ENCODE peak calls at places on chromosomes 16 and 17, in ten cellular contexts. One of them, this sample, is unnamed. For H3K4me1, the result is how much of the 10 kb centered on the place peaks cover.

GRCh38 chr17:39617446-39618251 is 9.1 kb upstream of the PPP1R1B start:
- DNase-seq in stomach: peak
- DNase-seq in left ventricle myocardium inferior: peak
- DNase-seq in PC-9: peak
- DNase-seq in Peyer's patch: peak
- DNase-seq in mammary epithelial cell: peak
- DNase-seq in left lung: peak
- DNase-seq in neural progenitor cell: peak
- DNase-seq in tibial nerve: peak
- DNase-seq in iPS DF 6.9: no peak
- DNase-seq in this sample: peak

GRCh38 chr17:50044483-50044882 is 11.4 kb upstream of the ITGA3 start:
- DNase-seq in stomach: no peak
- DNase-seq in left ventricle myocardium inferior: no peak
- DNase-seq in PC-9: no peak
- DNase-seq in Peyer's patch: no peak
- DNase-seq in mammary epithelial cell: no peak
- DNase-seq in left lung: peak
- DNase-seq in neural progenitor cell: no peak
- DNase-seq in tibial nerve: no peak
- DNase-seq in iPS DF 6.9: no peak
- DNase-seq in this sample: no peak

GRCh38 chr17:2058521-2059124 is 3.7 kb downstream of the HIC1 start:
- DNase-seq in stomach: peak
- DNase-seq in left ventricle myocardium inferior: peak
- DNase-seq in PC-9: no peak
- DNase-seq in Peyer's patch: peak
- DNase-seq in mammary epithelial cell: no peak
- DNase-seq in left lung: peak
- DNase-seq in neural progenitor cell: no peak
- DNase-seq in tibial nerve: peak
- DNase-seq in iPS DF 6.9: peak
- DNase-seq in this sample: no peak

GRCh38 chr17:2092253-2092652 is 37.4 kb downstream of the HIC1 start:
- DNase-seq in stomach: no peak
- DNase-seq in left ventricle myocardium inferior: no peak
- DNase-seq in PC-9: no peak
- DNase-seq in Peyer's patch: no peak
- DNase-seq in mammary epithelial cell: no peak
- DNase-seq in left lung: no peak
- DNase-seq in neural progenitor cell: no peak
- DNase-seq in tibial nerve: no peak
- DNase-seq in iPS DF 6.9: no peak
- DNase-seq in this sample: no peak

GRCh38 chr17:17077861-17078732 is 35.8 kb downstream of the MPRIP start:
- DNase-seq in stomach: peak
- DNase-seq in left ventricle myocardium inferior: no peak
- DNase-seq in PC-9: peak
- DNase-seq in Peyer's patch: no peak
- DNase-seq in mammary epithelial cell: no peak
- DNase-seq in left lung: peak
- DNase-seq in neural progenitor cell: no peak
- DNase-seq in tibial nerve: no peak
- DNase-seq in iPS DF 6.9: no peak
- DNase-seq in this sample: no peak

GRCh38 chr16:88619859-88620655 is 18.3 kb upstream of the IL17C start:
- DNase-seq in stomach: no peak
- DNase-seq in left ventricle myocardium inferior: no peak
- DNase-seq in PC-9: no peak
- DNase-seq in Peyer's patch: peak
- DNase-seq in mammary epithelial cell: no peak
- DNase-seq in left lung: no peak
- DNase-seq in neural progenitor cell: no peak
- DNase-seq in tibial nerve: no peak
- DNase-seq in iPS DF 6.9: no peak
- DNase-seq in this sample: peak

GRCh38 chr16:715448-716249 is 731 bp downstream of the METRN start:
- DNase-seq in stomach: no peak
- DNase-seq in left ventricle myocardium inferior: no peak
- DNase-seq in PC-9: peak
- DNase-seq in Peyer's patch: no peak
- DNase-seq in mammary epithelial cell: no peak
- DNase-seq in left lung: no peak
- DNase-seq in neural progenitor cell: peak
- DNase-seq in tibial nerve: no peak
- DNase-seq in iPS DF 6.9: no peak
- DNase-seq in this sample: no peak

GRCh38 chr17:64638552-64639198 is 23.4 kb downstream of the SMURF2 start:
- DNase-seq in stomach: no peak
- DNase-seq in left ventricle myocardium inferior: no peak
- DNase-seq in PC-9: no peak
- DNase-seq in Peyer's patch: no peak
- DNase-seq in mammary epithelial cell: no peak
- DNase-seq in left lung: no peak
- DNase-seq in neural progenitor cell: no peak
- DNase-seq in tibial nerve: no peak
- DNase-seq in iPS DF 6.9: no peak
- DNase-seq in this sample: no peak

GRCh38 chr16:83231771-83232170 is 576.0 kb upstream of the HSBP1 start:
- DNase-seq in stomach: no peak
- DNase-seq in left ventricle myocardium inferior: no peak
- DNase-seq in PC-9: no peak
- DNase-seq in Peyer's patch: no peak
- DNase-seq in mammary epithelial cell: no peak
- DNase-seq in left lung: no peak
- DNase-seq in neural progenitor cell: no peak
- DNase-seq in tibial nerve: no peak
- DNase-seq in iPS DF 6.9: no peak
- DNase-seq in this sample: no peak

GRCh38 chr17:77644981-77645380 is 313.5 kb upstream of the TNRC6C start:
- DNase-seq in stomach: no peak
- DNase-seq in left ventricle myocardium inferior: no peak
- DNase-seq in PC-9: no peak
- DNase-seq in Peyer's patch: peak
- DNase-seq in mammary epithelial cell: no peak
- DNase-seq in left lung: no peak
- DNase-seq in neural progenitor cell: peak
- DNase-seq in tibial nerve: no peak
- DNase-seq in iPS DF 6.9: no peak
- DNase-seq in this sample: peak

GRCh38 chr17:80012156-80012555 is 23.5 kb downstream of the TBC1D16 start:
- DNase-seq in stomach: no peak
- DNase-seq in left ventricle myocardium inferior: no peak
- DNase-seq in PC-9: no peak
- DNase-seq in Peyer's patch: no peak
- DNase-seq in mammary epithelial cell: no peak
- DNase-seq in left lung: no peak
- DNase-seq in neural progenitor cell: no peak
- DNase-seq in tibial nerve: no peak
- DNase-seq in iPS DF 6.9: no peak
- DNase-seq in this sample: no peak

GRCh38 chr16:19210175-19210924 is 42.3 kb downstream of the SYT17 start:
- DNase-seq in stomach: peak
- DNase-seq in left ventricle myocardium inferior: no peak
- DNase-seq in PC-9: peak
- DNase-seq in Peyer's patch: peak
- DNase-seq in mammary epithelial cell: no peak
- DNase-seq in left lung: peak
- DNase-seq in neural progenitor cell: no peak
- DNase-seq in tibial nerve: no peak
- DNase-seq in iPS DF 6.9: no peak
- DNase-seq in this sample: no peak

GRCh38 chr16:56257666-56258359 is 66.5 kb downstream of the GNAO1 start:
- DNase-seq in stomach: no peak
- DNase-seq in left ventricle myocardium inferior: no peak
- DNase-seq in PC-9: no peak
- DNase-seq in Peyer's patch: no peak
- DNase-seq in mammary epithelial cell: no peak
- DNase-seq in left lung: no peak
- DNase-seq in neural progenitor cell: no peak
- DNase-seq in tibial nerve: no peak
- DNase-seq in iPS DF 6.9: no peak
- DNase-seq in this sample: no peak

GRCh38 chr17:64628641-64629040 is 33.5 kb downstream of the SMURF2 start:
- DNase-seq in stomach: no peak
- DNase-seq in left ventricle myocardium inferior: no peak
- DNase-seq in PC-9: no peak
- DNase-seq in Peyer's patch: no peak
- DNase-seq in mammary epithelial cell: no peak
- DNase-seq in left lung: no peak
- DNase-seq in neural progenitor cell: no peak
- DNase-seq in tibial nerve: no peak
- DNase-seq in iPS DF 6.9: no peak
- DNase-seq in this sample: no peak

GRCh38 chr17:27217631-27218030 is 76.3 kb upstream of the WSB1 start:
- DNase-seq in stomach: no peak
- DNase-seq in left ventricle myocardium inferior: no peak
- DNase-seq in PC-9: no peak
- DNase-seq in Peyer's patch: peak
- DNase-seq in mammary epithelial cell: no peak
- DNase-seq in left lung: peak
- DNase-seq in neural progenitor cell: no peak
- DNase-seq in tibial nerve: no peak
- DNase-seq in iPS DF 6.9: no peak
- DNase-seq in this sample: no peak

DNA sequence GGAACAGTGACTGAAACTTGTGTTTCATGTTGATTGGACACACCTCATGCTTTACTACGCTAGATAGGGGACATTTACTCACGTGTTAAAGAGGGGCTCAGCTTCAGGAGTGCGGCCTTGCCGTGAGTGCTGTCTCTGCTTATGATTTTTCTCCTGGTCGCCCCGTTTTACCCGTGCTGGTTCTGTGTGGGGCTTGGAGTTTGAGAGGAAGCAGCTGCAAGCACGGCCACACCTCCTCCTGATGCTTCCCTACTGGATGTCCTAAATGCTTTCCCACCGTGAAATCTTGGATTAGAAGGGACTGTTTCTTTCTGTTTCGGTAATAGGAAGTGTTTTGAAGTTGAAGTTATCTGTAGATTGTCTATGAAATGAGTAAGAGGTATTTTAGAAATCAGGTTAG is 54.0 kb upstream of the ZNF750 start:
- DNase-seq in stomach: no peak
- DNase-seq in left ventricle myocardium inferior: no peak
- DNase-seq in PC-9: no peak
- DNase-seq in Peyer's patch: no peak
- DNase-seq in mammary epithelial cell: no peak
- DNase-seq in left lung: no peak
- DNase-seq in neural progenitor cell: no peak
- DNase-seq in tibial nerve: no peak
- DNase-seq in iPS DF 6.9: no peak
- DNase-seq in this sample: no peak
- H3K4me3 ChIP-seq in stomach: no peak
- H3K4me3 ChIP-seq in left ventricle myocardium inferior: no peak
- H3K4me3 ChIP-seq in PC-9: no peak
- H3K4me3 ChIP-seq in Peyer's patch: no peak
- H3K4me3 ChIP-seq in mammary epithelial cell: no peak
- H3K4me3 ChIP-seq in left lung: no peak
- H3K4me3 ChIP-seq in neural progenitor cell: no peak
- H3K4me3 ChIP-seq in tibial nerve: no peak
- H3K4me3 ChIP-seq in iPS DF 6.9: no peak
- H3K4me3 ChIP-seq in this sample: no peak

DNA sequence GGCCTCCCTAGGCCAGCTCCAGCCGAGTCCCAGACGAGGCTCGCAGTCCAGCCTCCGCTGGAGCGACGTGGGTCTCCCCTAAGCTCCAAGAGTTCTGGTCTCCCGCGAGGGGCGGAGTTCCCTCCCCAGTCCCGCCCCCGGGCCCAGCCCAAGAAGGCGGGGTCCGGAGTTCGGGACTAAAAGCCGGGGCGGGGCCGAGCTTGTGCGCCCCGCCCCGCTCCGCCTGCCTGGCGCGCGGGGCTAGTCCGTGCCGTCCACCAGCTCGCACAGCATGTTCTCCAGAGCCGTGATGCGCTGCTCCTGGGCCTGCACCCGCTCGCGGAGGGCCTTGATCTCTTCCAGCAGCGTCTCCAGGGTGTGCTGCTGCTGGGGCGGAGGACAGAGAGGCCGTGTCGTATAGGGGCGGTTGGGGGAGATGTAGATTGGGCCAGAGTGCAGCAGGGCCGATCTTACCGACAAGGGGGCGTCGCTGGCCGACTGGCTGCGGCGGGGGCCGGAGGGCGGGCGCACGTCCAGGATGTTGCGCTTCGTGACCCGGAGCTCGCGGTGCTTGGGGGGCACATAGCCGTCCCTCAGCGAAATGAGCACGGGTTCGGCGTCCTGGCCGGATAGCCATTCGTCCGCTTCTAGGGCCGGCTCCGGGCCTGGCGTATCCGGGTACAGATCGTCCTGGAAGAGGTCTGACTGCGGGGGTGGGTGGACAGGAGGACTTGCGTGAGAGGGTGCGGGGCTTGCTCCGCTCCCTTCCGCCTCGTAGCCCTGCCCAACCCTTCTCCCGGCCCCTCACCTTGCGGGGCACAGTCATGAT is 7.0 kb downstream of the CORO6 start:
- DNase-seq in stomach: peak
- DNase-seq in left ventricle myocardium inferior: peak
- DNase-seq in PC-9: no peak
- DNase-seq in Peyer's patch: peak
- DNase-seq in mammary epithelial cell: peak
- DNase-seq in left lung: peak
- DNase-seq in neural progenitor cell: peak
- DNase-seq in tibial nerve: peak
- DNase-seq in iPS DF 6.9: no peak
- DNase-seq in this sample: peak
- H3K4me1 ChIP-seq in stomach: half or more
- H3K4me1 ChIP-seq in left ventricle myocardium inferior: half or more
- H3K4me1 ChIP-seq in PC-9: under half
- H3K4me1 ChIP-seq in Peyer's patch: half or more
- H3K4me1 ChIP-seq in mammary epithelial cell: under half
- H3K4me1 ChIP-seq in left lung: under half
- H3K4me1 ChIP-seq in neural progenitor cell: under half
- H3K4me1 ChIP-seq in tibial nerve: under half
- H3K4me1 ChIP-seq in iPS DF 6.9: under half
- H3K4me1 ChIP-seq in this sample: half or more

GRCh38 chr17:72030067-72030899 is 90.5 kb upstream of the SOX9 start:
- DNase-seq in stomach: peak
- DNase-seq in left ventricle myocardium inferior: peak
- DNase-seq in PC-9: peak
- DNase-seq in Peyer's patch: no peak
- DNase-seq in mammary epithelial cell: peak
- DNase-seq in left lung: no peak
- DNase-seq in neural progenitor cell: peak
- DNase-seq in tibial nerve: no peak
- DNase-seq in iPS DF 6.9: peak
- DNase-seq in this sample: peak
- H3K4me3 ChIP-seq in stomach: peak
- H3K4me3 ChIP-seq in left ventricle myocardium inferior: peak
- H3K4me3 ChIP-seq in PC-9: peak
- H3K4me3 ChIP-seq in Peyer's patch: peak
- H3K4me3 ChIP-seq in mammary epithelial cell: peak
- H3K4me3 ChIP-seq in left lung: peak
- H3K4me3 ChIP-seq in neural progenitor cell: peak
- H3K4me3 ChIP-seq in tibial nerve: peak
- H3K4me3 ChIP-seq in iPS DF 6.9: peak
- H3K4me3 ChIP-seq in this sample: no peak

DNA sequence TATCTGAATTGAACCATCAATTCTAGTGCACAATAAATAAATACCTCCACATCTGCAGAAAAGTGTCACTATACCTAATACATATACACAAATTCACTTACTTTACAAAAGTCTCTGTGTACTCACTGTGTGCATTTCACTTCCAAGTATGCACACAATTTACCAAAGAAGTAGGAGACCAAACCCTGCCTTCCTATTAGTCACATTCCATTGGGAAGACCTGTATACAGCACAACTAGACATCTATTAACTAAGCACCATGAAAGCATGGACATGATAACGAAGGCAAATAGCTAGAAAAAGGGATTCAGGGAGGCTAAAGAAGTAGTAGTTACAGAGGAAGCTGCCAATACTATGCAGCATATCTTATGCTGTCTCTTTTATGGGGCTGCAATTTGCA is 139.5 kb downstream of the SNX11 start:
- DNase-seq in stomach: no peak
- DNase-seq in left ventricle myocardium inferior: no peak
- DNase-seq in PC-9: no peak
- DNase-seq in Peyer's patch: no peak
- DNase-seq in mammary epithelial cell: no peak
- DNase-seq in left lung: no peak
- DNase-seq in neural progenitor cell: no peak
- DNase-seq in tibial nerve: no peak
- DNase-seq in iPS DF 6.9: no peak
- DNase-seq in this sample: no peak
- H3K4me1 ChIP-seq in stomach: under half
- H3K4me1 ChIP-seq in left ventricle myocardium inferior: under half
- H3K4me1 ChIP-seq in PC-9: half or more
- H3K4me1 ChIP-seq in Peyer's patch: under half
- H3K4me1 ChIP-seq in mammary epithelial cell: under half
- H3K4me1 ChIP-seq in left lung: under half
- H3K4me1 ChIP-seq in neural progenitor cell: under half
- H3K4me1 ChIP-seq in tibial nerve: under half
- H3K4me1 ChIP-seq in iPS DF 6.9: under half
- H3K4me1 ChIP-seq in this sample: under half